ENCODE peak calls at places on chromosomes 12 and 14, in nine cellular contexts. C, B, L, R, A, H, J, Y and U are unnamed samples.

GRCh38 chr14:85701763-85702162 is 171.8 kb downstream of the FLRT2 start:
- DNase-seq in Y (no peak), J (no peak), R (no peak), A (no peak), C (no peak), L (no peak), H (no peak), B (no peak), U (no peak)

GRCh38 chr14:54673193-54674121 is 106.5 kb downstream of the SAMD4A start:
- DNase-seq in Y (peak; percentile 43), R (peak; percentile 66), B (no peak), J (no peak), A (no peak), H (no peak), C (no peak), L (no peak), U (no peak)

GRCh38 chr14:74977164-74977900 is 21.9 kb upstream of the PGF start:
- DNase-seq in A (no peak), J (no peak), B (no peak), L (no peak), C (no peak), R (no peak), H (no peak), Y (no peak), U (peak; percentile 72)

GRCh38 chr12:64610660-64611429 is 550 bp downstream of the RASSF3 start:
- DNase-seq in B (peak; percentile 61), C (peak; percentile 95), R (peak; percentile 50), A (no peak), Y (peak; percentile 81), J (peak; percentile 52), L (no peak), H (peak; percentile 34), U (peak; percentile 89)

GRCh38 chr12:123288751-123289346 is 17.2 kb upstream of the CDK2AP1 start:
- DNase-seq in B (no peak), Y (no peak), L (no peak), C (no peak), H (no peak), R (no peak), A (no peak), J (no peak), U (peak; percentile 35)

GRCh38 chr14:97458302-97459137 is 661.3 kb downstream of the VRK1 start:
- DNase-seq in B (no peak), A (no peak), J (no peak), Y (no peak), H (no peak), C (no peak), R (no peak), L (peak; percentile 23), U (no peak)

GRCh38 chr14:75229923-75230792 is 48.5 kb upstream of the FOS start:
- DNase-seq in L (no peak), C (peak; percentile 64), A (peak; percentile 72), H (no peak), B (no peak), R (peak; percentile 34), J (no peak), Y (no peak), U (no peak)

GRCh38 chr12:5085896-5086295 is 42.2 kb downstream of the KCNA5 start:
- DNase-seq in C (no peak), A (no peak), H (no peak), B (peak; percentile 74), Y (no peak), J (no peak), L (no peak), R (peak; percentile 97), U (no peak)

GRCh38 chr14:55585854-55586253 is 5.8 kb downstream of the KTN1 start:
- DNase-seq in L (no peak), C (no peak), Y (no peak), A (no peak), H (no peak), R (peak; percentile 73), B (no peak), J (no peak), U (no peak)

GRCh38 chr12:114834621-114835020 is 150.6 kb upstream of the TBX3 start:
- DNase-seq in B (peak; percentile 30), L (no peak), A (no peak), C (no peak), Y (no peak), R (peak; percentile 46), H (no peak), J (no peak), U (no peak)

GRCh38 chr12:132197581-132198281 is 53.5 kb downstream of the NOC4L start:
- DNase-seq in R (no peak), Y (peak; percentile 45), L (no peak), C (no peak), J (no peak), A (no peak), B (no peak), H (no peak), U (no peak)

GRCh38 chr12:56679834-56680575 is 8.1 kb downstream of the PTGES3 start:
- DNase-seq in A (no peak), J (no peak), H (no peak), Y (no peak), C (no peak), R (no peak), L (no peak), B (no peak), U (peak; percentile 31)

GRCh38 chr12:56677680-56678079 is 10.4 kb downstream of the PTGES3 start:
- DNase-seq in J (no peak), Y (no peak), H (no peak), R (no peak), A (no peak), L (no peak), C (no peak), B (no peak), U (no peak)

GRCh38 chr12:56684745-56685369 is 3.2 kb downstream of the PTGES3 start:
- DNase-seq in A (no peak), L (no peak), Y (no peak), H (no peak), C (peak; percentile 34), R (no peak), B (no peak), J (no peak), U (peak; percentile 39)

GRCh38 chr12:56678852-56679251 is 9.2 kb downstream of the PTGES3 start:
- DNase-seq in J (no peak), A (no peak), R (no peak), H (no peak), Y (no peak), L (no peak), B (no peak), C (no peak), U (peak; percentile 10)

DNA sequence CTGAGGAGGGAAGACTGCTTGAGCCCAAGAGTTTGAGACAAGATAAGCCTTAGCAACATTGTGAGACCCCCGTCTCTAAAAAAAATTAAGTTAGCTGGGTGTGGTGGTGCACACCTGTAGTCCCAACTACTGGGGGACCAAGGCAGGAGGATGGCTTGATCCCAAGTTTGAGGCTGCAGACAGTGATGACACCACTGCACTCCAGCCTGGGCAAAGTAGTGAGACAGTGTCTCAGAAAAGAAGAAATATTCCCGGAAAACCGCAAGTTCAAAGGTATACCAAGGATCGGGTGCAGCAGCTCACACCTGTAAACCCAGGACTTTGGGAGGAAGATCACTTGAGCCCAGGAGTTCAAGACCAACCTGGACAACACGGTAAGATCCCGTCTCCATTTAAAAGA is 5.8 kb downstream of the PTGES3 start:
- DNase-seq in H (no peak), J (no peak), C (no peak), Y (no peak), B (no peak), R (no peak), A (no peak), L (no peak), U (no peak)
- TF ChIP-seq POLR2A in H (no peak), J (no peak), C (no peak), Y (no peak), B (no peak), R (no peak), A (no peak), L (no peak), U (no peak)

GRCh38 chr14:105474478-105475268 is at the start of gene CRIP2:
- DNase-seq in H (no peak), B (peak; percentile 84), Y (peak; percentile 82), C (no peak), J (no peak), L (no peak), A (no peak), R (peak; percentile 10), U (no peak)

GRCh38 chr14:105475269-105475915 is 771 bp downstream of the CRIP2 start:
- DNase-seq in R (peak; percentile 9), A (no peak), B (peak; percentile 73), Y (peak; percentile 79), L (no peak), J (peak; percentile 57), H (no peak), C (no peak), U (no peak)

GRCh38 chr14:105476937-105477658 is 2.5 kb downstream of the CRIP2 start:
- DNase-seq in C (no peak), A (no peak), Y (peak; percentile 76), H (no peak), B (no peak), L (no peak), J (no peak), R (no peak), U (peak; percentile 72)

GRCh38 chr14:105477659-105478623 is 3.3 kb downstream of the CRIP2 start:
- DNase-seq in L (no peak), C (peak; percentile 24), B (no peak), A (no peak), J (no peak), H (no peak), R (no peak), Y (no peak), U (peak; percentile 77)

GRCh38 chr14:105475916-105476845 is 1.6 kb downstream of the CRIP2 start:
- DNase-seq in J (no peak), A (no peak), B (no peak), Y (peak; percentile 83), L (no peak), H (no peak), C (no peak), R (peak; percentile 18), U (peak; percentile 79)
- TF ChIP-seq POLR2A in J (no peak), A (no peak), B (no peak), Y (no peak), L (no peak), H (no peak), C (no peak), R (peak; percentile 7), U (no peak)

DNA sequence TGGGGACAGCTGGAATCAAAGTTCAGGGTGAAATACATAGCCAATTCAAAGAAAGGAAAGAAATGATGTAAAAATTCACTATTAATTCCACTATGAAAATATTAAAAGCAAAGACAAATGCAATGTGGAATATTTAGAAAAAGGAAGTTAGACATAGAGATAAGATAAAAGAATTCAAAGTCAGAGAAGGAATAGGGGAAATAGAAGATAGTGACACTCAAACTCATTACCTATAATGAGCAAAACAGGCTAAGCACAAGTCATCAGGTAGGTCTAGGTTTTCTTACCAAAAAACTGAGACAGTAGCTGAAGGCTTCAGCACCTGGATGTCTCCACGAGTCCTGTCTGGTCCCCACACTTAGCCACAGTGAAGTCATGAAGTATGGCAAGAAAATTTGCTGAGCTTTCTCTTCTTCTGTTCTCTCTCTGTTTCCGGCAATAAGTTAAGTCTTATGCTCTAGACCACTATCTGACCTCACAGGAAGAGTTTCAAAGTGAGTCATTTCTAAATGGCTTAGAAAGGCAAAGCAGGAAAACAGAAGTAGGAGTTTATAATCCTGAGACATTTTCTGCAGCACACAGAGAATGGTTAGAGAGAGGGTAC is at the start of gene C3AR1:
- DNase-seq in C (peak; percentile 86), R (peak; percentile 79), L (no peak), Y (no peak), B (peak; percentile 46), H (no peak), J (no peak), A (no peak), U (no peak)
- TF ChIP-seq POLR2A in C (no peak), R (no peak), L (no peak), Y (no peak), B (no peak), H (no peak), J (no peak), A (no peak), U (peak; percentile 42)

GRCh38 chr12:104351023-104351983 is 47.8 kb downstream of the EID3 start:
- DNase-seq in C (no peak), L (no peak), H (no peak), R (no peak), Y (no peak), A (no peak), J (no peak), B (no peak), U (no peak)
- TF ChIP-seq POLR2A in C (no peak), L (peak; percentile 12), H (no peak), R (no peak), Y (no peak), A (no peak), J (no peak), B (no peak), U (no peak)